ENCODE peak calls at places on chromosomes 11 and 22, in seven cellular contexts. Z is stimulated activated CD4-positive, alpha-beta T cell treated with anti-CD3 and anti-CD28 coated beads, Interleukin-4, amount 100 ng/mL, for 24 hours; M is astrocyte of the spinal cord; G is LoVo; C is CD14-positive monocyte; W is CD4-positive, CD25-positive, alpha-beta regulatory T cell; V is GM23338. R is an unnamed sample.

GRCh38 chr11:134050541-134051383 is 18.1 kb upstream of the JAM3 start:
- DNase-seq in G (peak), C (no peak), W (peak), V (peak), M (peak), Z (peak), R (peak)

GRCh38 chr11:112539741-112540140 is 279.1 kb upstream of the PLET1 start:
- DNase-seq in G (no peak), M (no peak), V (no peak), W (no peak), C (no peak), Z (no peak), R (no peak)

GRCh38 chr11:122923302-122923701 is 40.7 kb downstream of the JHY start:
- DNase-seq in C (no peak), W (no peak), Z (no peak), M (no peak), G (no peak), V (no peak), R (no peak)

GRCh38 chr22:46115755-46116490 is 34.4 kb upstream of the PPARA start:
- DNase-seq in W (no peak), M (no peak), Z (no peak), G (no peak), C (no peak), V (no peak), R (no peak)

GRCh38 chr11:119599864-119600593 is 129.0 kb downstream of the NECTIN1 start:
- DNase-seq in Z (no peak), V (no peak), W (no peak), G (no peak), C (no peak), M (no peak), R (no peak)

GRCh38 chr11:75461136-75461535 is 28.1 kb upstream of the KLHL35 start:
- DNase-seq in C (no peak), V (no peak), G (no peak), M (no peak), W (no peak), Z (no peak), R (no peak)

GRCh38 chr11:63244862-63245261 is 1.5 kb upstream of the SLC22A25 start:
- DNase-seq in V (no peak), G (no peak), C (no peak), Z (no peak), M (no peak), W (no peak), R (no peak)

GRCh38 chr11:47028530-47029093 is 92.1 kb downstream of the CSTPP1 start:
- DNase-seq in G (no peak), V (no peak), Z (no peak), M (no peak), C (no peak), W (peak), R (no peak)

GRCh38 chr22:48740731-48741405 is 1086.8 kb downstream of the BRD1 start:
- DNase-seq in C (peak), M (no peak), W (no peak), V (no peak), Z (no peak), G (no peak), R (no peak)

GRCh38 chr22:50444663-50445062 is 30.2 kb downstream of the SBF1 start:
- DNase-seq in Z (no peak), V (no peak), W (no peak), C (no peak), M (peak), G (no peak), R (peak)

GRCh38 chr11:126720539-126721235 is 279.9 kb downstream of the KIRREL3 start:
- DNase-seq in C (no peak), W (no peak), Z (no peak), M (no peak), G (no peak), V (no peak), R (no peak)

GRCh38 chr22:37060801-37061610 is 9.5 kb downstream of the KCTD17 start:
- DNase-seq in M (no peak), W (peak), V (no peak), C (no peak), Z (peak), G (no peak), R (no peak)

GRCh38 chr11:12118940-12119339 is 8.6 kb downstream of the MICAL2 start:
- DNase-seq in V (peak), W (no peak), M (no peak), C (no peak), Z (no peak), G (no peak), R (no peak)

GRCh38 chr11:116109228-116109627 is 605.0 kb upstream of the CADM1 start:
- DNase-seq in V (no peak), G (peak), Z (no peak), W (no peak), C (no peak), M (peak), R (peak)

GRCh38 chr11:3849297-3849874 is 6.1 kb upstream of the STIM1 start:
- DNase-seq in V (peak), W (peak), Z (peak), M (peak), G (peak), C (no peak), R (no peak)

GRCh38 chr11:78803995-78804394 is 229.3 kb upstream of the NARS2 start:
- DNase-seq in V (no peak), Z (no peak), M (no peak), C (no peak), G (no peak), W (no peak), R (no peak)

GRCh38 chr11:16184588-16184987 is 171.8 kb downstream of the SOX6 start:
- DNase-seq in G (no peak), W (no peak), M (peak), V (no peak), C (no peak), Z (no peak), R (no peak)

GRCh38 chr22:48894064-48894671 is 933.5 kb downstream of the BRD1 start:
- DNase-seq in W (no peak), C (no peak), M (no peak), G (no peak), Z (no peak), V (no peak), R (no peak)

GRCh38 chr11:109864834-109865557 is 228.2 kb upstream of the ZC3H12C start:
- DNase-seq in M (peak), C (no peak), G (no peak), Z (no peak), V (no peak), W (no peak), R (no peak)

GRCh38 chr11:57568330-57568766 is 876 bp upstream of the UBE2L6 start:
- DNase-seq in C (no peak), Z (peak), V (peak), W (peak), M (peak), G (peak), R (peak)

GRCh38 chr11:11451501-11452005 is 98.5 kb upstream of the CSNK2A3 start:
- DNase-seq in C (no peak), Z (no peak), W (no peak), M (no peak), G (peak), V (no peak), R (peak)

GRCh38 chr11:20161923-20162322 is 1.6 kb upstream of the DBX1 start:
- DNase-seq in Z (no peak), C (no peak), W (no peak), M (no peak), V (peak), G (no peak), R (no peak)

GRCh38 chr11:87187930-87188329 is 150.2 kb downstream of the TMEM135 start:
- DNase-seq in C (no peak), M (no peak), W (no peak), G (no peak), Z (no peak), V (no peak), R (no peak)

GRCh38 chr11:130620566-130620965 is 172.1 kb downstream of the ADAMTS15 start:
- DNase-seq in W (no peak), V (no peak), G (no peak), C (no peak), Z (no peak), M (no peak), R (no peak)

GRCh38 chr11:85809881-85810280 is 1.1 kb downstream of the SYTL2 start:
- DNase-seq in W (no peak), C (no peak), G (no peak), Z (no peak), M (no peak), V (peak), R (no peak)

GRCh38 chr22:45413368-45414211 is at the start of the genes RIBC2 and SMC1B:
- DNase-seq in G (peak), M (peak), V (peak), W (peak), C (peak), Z (peak), R (peak)

GRCh38 chr11:9569588-9570164 is 3.8 kb upstream of the WEE1 start:
- DNase-seq in V (peak), W (no peak), M (no peak), C (no peak), Z (no peak), G (no peak), R (no peak)

GRCh38 chr22:17056807-17057206 is 28.0 kb upstream of the IL17RA start:
- DNase-seq in V (no peak), M (no peak), C (no peak), Z (no peak), G (no peak), W (no peak), R (no peak)

GRCh38 chr11:118908264-118908663 is 17.5 kb downstream of the BCL9L start:
- DNase-seq in V (no peak), C (no peak), G (no peak), M (no peak), Z (no peak), W (no peak), R (no peak)

GRCh38 chr11:76621866-76622265 is 48.7 kb downstream of the LRRC32 start:
- DNase-seq in Z (no peak), W (no peak), V (no peak), M (no peak), C (no peak), G (no peak), R (no peak)

GRCh38 chr11:112963368-112963955 is 2.2 kb downstream of the NCAM1 start:
- DNase-seq in Z (no peak), V (peak), W (no peak), C (no peak), G (no peak), M (no peak), R (no peak)